ENCODE peak calls at places on chromosomes 2 and 18, in six cellular contexts. One of them, this sample, is unnamed.

GRCh38 chr2:24304621-24305020 is 55.7 kb downstream of the ITSN2 start:
- DNase-seq in GM23338: no peak
- DNase-seq in NCI-H2081: no peak
- DNase-seq in ELR: no peak
- DNase-seq in RWPE1: no peak
- DNase-seq in HAP-1: no peak
- DNase-seq in this sample: no peak

GRCh38 chr2:178404380-178404767 is 46.6 kb downstream of the PRKRA start:
- DNase-seq in GM23338: no peak
- DNase-seq in ELR: peak; percentile 93
- DNase-seq in RWPE1: no peak
- DNase-seq in HAP-1: no peak
- DNase-seq in NCI-H2081: no peak
- DNase-seq in this sample: peak; percentile 58

GRCh38 chr2:235106874-235107639 is 155.2 kb downstream of the SH3BP4 start:
- DNase-seq in GM23338: peak; percentile 84
- DNase-seq in RWPE1: peak; percentile 71
- DNase-seq in NCI-H2081: peak; percentile 81
- DNase-seq in HAP-1: peak; percentile 72
- DNase-seq in ELR: peak; percentile 82
- DNase-seq in this sample: peak; percentile 76

GRCh38 chr2:234251326-234252271 is 201.1 kb downstream of the SPP2 start:
- DNase-seq in GM23338: no peak
- DNase-seq in NCI-H2081: no peak
- DNase-seq in RWPE1: peak; percentile 28
- DNase-seq in ELR: peak; percentile 97
- DNase-seq in HAP-1: no peak
- DNase-seq in this sample: no peak

GRCh38 chr2:66574701-66575624 is 140.0 kb downstream of the MEIS1 start:
- DNase-seq in RWPE1: peak; percentile 87
- DNase-seq in HAP-1: peak; percentile 84
- DNase-seq in ELR: peak; percentile 91
- DNase-seq in GM23338: peak; percentile 96
- DNase-seq in NCI-H2081: peak; percentile 83
- DNase-seq in this sample: peak; percentile 66

GRCh38 chr2:202450785-202451184 is 74.7 kb downstream of the BMPR2 start:
- DNase-seq in NCI-H2081: no peak
- DNase-seq in RWPE1: no peak
- DNase-seq in HAP-1: no peak
- DNase-seq in ELR: no peak
- DNase-seq in GM23338: no peak
- DNase-seq in this sample: no peak

GRCh38 chr2:190791983-190792575 is 88.5 kb upstream of the GLS start:
- DNase-seq in HAP-1: no peak
- DNase-seq in GM23338: no peak
- DNase-seq in RWPE1: no peak
- DNase-seq in NCI-H2081: no peak
- DNase-seq in ELR: peak; percentile 27
- DNase-seq in this sample: no peak

GRCh38 chr18:7488571-7488970 is 78.5 kb upstream of the PTPRM start:
- DNase-seq in ELR: no peak
- DNase-seq in HAP-1: no peak
- DNase-seq in GM23338: peak; percentile 11
- DNase-seq in RWPE1: no peak
- DNase-seq in NCI-H2081: no peak
- DNase-seq in this sample: no peak

GRCh38 chr18:76252880-76253279 is 242.2 kb downstream of the ZNF516 start:
- DNase-seq in NCI-H2081: peak; percentile 82
- DNase-seq in ELR: no peak
- DNase-seq in GM23338: peak; percentile 76
- DNase-seq in RWPE1: no peak
- DNase-seq in HAP-1: no peak
- DNase-seq in this sample: no peak